ENCODE peak calls at places on chromosomes 1 and 21, in ten cellular contexts. One of them, this sample, is unnamed.

GRCh38 chr21:22855581-22855980 is 1857.4 kb downstream of the NCAM2 start:
- DNase-seq in fibroblast of villous mesenchyme: no peak
- DNase-seq in effector CD4-positive, alpha-beta T cell: no peak
- DNase-seq in Kasumi-1: no peak
- DNase-seq in brain microvascular endothelial cell: no peak
- DNase-seq in activated CD8-positive, alpha-beta memory T cell treated with anti-CD3 and anti-CD28 coated beads, Interleukin-2, amount 10 ng/mL, durations not matched to agents 7 days and 5 days: no peak
- DNase-seq in cardiac muscle cell: no peak
- DNase-seq in NCI-H187 treated with DMSO at 0.1 percent for 48 hours: no peak
- DNase-seq in activated naive CD4-positive, alpha-beta T cell: no peak
- DNase-seq in aorta: no peak
- DNase-seq in this sample: no peak

GRCh38 chr1:96472471-96472870 is 249.1 kb upstream of the PTBP2 start:
- DNase-seq in fibroblast of villous mesenchyme: no peak
- DNase-seq in effector CD4-positive, alpha-beta T cell: no peak
- DNase-seq in Kasumi-1: no peak
- DNase-seq in brain microvascular endothelial cell: peak
- DNase-seq in activated CD8-positive, alpha-beta memory T cell treated with anti-CD3 and anti-CD28 coated beads, Interleukin-2, amount 10 ng/mL, durations not matched to agents 7 days and 5 days: no peak
- DNase-seq in cardiac muscle cell: peak
- DNase-seq in NCI-H187 treated with DMSO at 0.1 percent for 48 hours: no peak
- DNase-seq in activated naive CD4-positive, alpha-beta T cell: no peak
- DNase-seq in aorta: no peak
- DNase-seq in this sample: no peak

GRCh38 chr1:54380285-54380882 is 25.8 kb downstream of the SSBP3 start:
- DNase-seq in fibroblast of villous mesenchyme: no peak
- DNase-seq in effector CD4-positive, alpha-beta T cell: peak
- DNase-seq in Kasumi-1: no peak
- DNase-seq in brain microvascular endothelial cell: no peak
- DNase-seq in activated CD8-positive, alpha-beta memory T cell treated with anti-CD3 and anti-CD28 coated beads, Interleukin-2, amount 10 ng/mL, durations not matched to agents 7 days and 5 days: peak
- DNase-seq in cardiac muscle cell: no peak
- DNase-seq in NCI-H187 treated with DMSO at 0.1 percent for 48 hours: no peak
- DNase-seq in activated naive CD4-positive, alpha-beta T cell: no peak
- DNase-seq in aorta: no peak
- DNase-seq in this sample: no peak

GRCh38 chr1:18633428-18634155 is 2.9 kb downstream of the PAX7 start:
- DNase-seq in fibroblast of villous mesenchyme: no peak
- DNase-seq in effector CD4-positive, alpha-beta T cell: no peak
- DNase-seq in Kasumi-1: no peak
- DNase-seq in brain microvascular endothelial cell: no peak
- DNase-seq in activated CD8-positive, alpha-beta memory T cell treated with anti-CD3 and anti-CD28 coated beads, Interleukin-2, amount 10 ng/mL, durations not matched to agents 7 days and 5 days: no peak
- DNase-seq in cardiac muscle cell: no peak
- DNase-seq in NCI-H187 treated with DMSO at 0.1 percent for 48 hours: no peak
- DNase-seq in activated naive CD4-positive, alpha-beta T cell: no peak
- DNase-seq in aorta: no peak
- DNase-seq in this sample: no peak

GRCh38 chr1:161117681-161118581 is at the start of the genes NIT1 and PFDN2:
- DNase-seq in fibroblast of villous mesenchyme: peak
- DNase-seq in effector CD4-positive, alpha-beta T cell: peak
- DNase-seq in Kasumi-1: peak
- DNase-seq in brain microvascular endothelial cell: peak
- DNase-seq in activated CD8-positive, alpha-beta memory T cell treated with anti-CD3 and anti-CD28 coated beads, Interleukin-2, amount 10 ng/mL, durations not matched to agents 7 days and 5 days: peak
- DNase-seq in cardiac muscle cell: peak
- DNase-seq in NCI-H187 treated with DMSO at 0.1 percent for 48 hours: peak
- DNase-seq in activated naive CD4-positive, alpha-beta T cell: peak
- DNase-seq in aorta: peak
- DNase-seq in this sample: peak

GRCh38 chr1:156577512-156577911 is 2.0 kb upstream of the TTC24 start:
- DNase-seq in fibroblast of villous mesenchyme: no peak
- DNase-seq in effector CD4-positive, alpha-beta T cell: no peak
- DNase-seq in Kasumi-1: no peak
- DNase-seq in brain microvascular endothelial cell: no peak
- DNase-seq in activated CD8-positive, alpha-beta memory T cell treated with anti-CD3 and anti-CD28 coated beads, Interleukin-2, amount 10 ng/mL, durations not matched to agents 7 days and 5 days: no peak
- DNase-seq in cardiac muscle cell: no peak
- DNase-seq in NCI-H187 treated with DMSO at 0.1 percent for 48 hours: no peak
- DNase-seq in activated naive CD4-positive, alpha-beta T cell: no peak
- DNase-seq in aorta: no peak
- DNase-seq in this sample: no peak

GRCh38 chr1:115114308-115114707 is 25.0 kb upstream of the TSPAN2 start:
- DNase-seq in fibroblast of villous mesenchyme: no peak
- DNase-seq in effector CD4-positive, alpha-beta T cell: no peak
- DNase-seq in Kasumi-1: no peak
- DNase-seq in brain microvascular endothelial cell: no peak
- DNase-seq in activated CD8-positive, alpha-beta memory T cell treated with anti-CD3 and anti-CD28 coated beads, Interleukin-2, amount 10 ng/mL, durations not matched to agents 7 days and 5 days: no peak
- DNase-seq in cardiac muscle cell: peak
- DNase-seq in NCI-H187 treated with DMSO at 0.1 percent for 48 hours: no peak
- DNase-seq in activated naive CD4-positive, alpha-beta T cell: no peak
- DNase-seq in aorta: peak
- DNase-seq in this sample: no peak

GRCh38 chr1:232352366-232352765 is 277.6 kb downstream of the SIPA1L2 start:
- DNase-seq in fibroblast of villous mesenchyme: no peak
- DNase-seq in effector CD4-positive, alpha-beta T cell: no peak
- DNase-seq in Kasumi-1: no peak
- DNase-seq in brain microvascular endothelial cell: no peak
- DNase-seq in activated CD8-positive, alpha-beta memory T cell treated with anti-CD3 and anti-CD28 coated beads, Interleukin-2, amount 10 ng/mL, durations not matched to agents 7 days and 5 days: no peak
- DNase-seq in cardiac muscle cell: no peak
- DNase-seq in NCI-H187 treated with DMSO at 0.1 percent for 48 hours: no peak
- DNase-seq in activated naive CD4-positive, alpha-beta T cell: no peak
- DNase-seq in aorta: no peak
- DNase-seq in this sample: no peak

GRCh38 chr1:202056644-202057334 is 46.4 kb downstream of the ELF3 start:
- DNase-seq in fibroblast of villous mesenchyme: no peak
- DNase-seq in effector CD4-positive, alpha-beta T cell: no peak
- DNase-seq in Kasumi-1: no peak
- DNase-seq in brain microvascular endothelial cell: no peak
- DNase-seq in activated CD8-positive, alpha-beta memory T cell treated with anti-CD3 and anti-CD28 coated beads, Interleukin-2, amount 10 ng/mL, durations not matched to agents 7 days and 5 days: no peak
- DNase-seq in cardiac muscle cell: no peak
- DNase-seq in NCI-H187 treated with DMSO at 0.1 percent for 48 hours: peak
- DNase-seq in activated naive CD4-positive, alpha-beta T cell: no peak
- DNase-seq in aorta: no peak
- DNase-seq in this sample: no peak

GRCh38 chr1:183871142-183871541 is 66.2 kb downstream of the RGL1 start:
- DNase-seq in fibroblast of villous mesenchyme: peak
- DNase-seq in effector CD4-positive, alpha-beta T cell: no peak
- DNase-seq in Kasumi-1: no peak
- DNase-seq in brain microvascular endothelial cell: peak
- DNase-seq in activated CD8-positive, alpha-beta memory T cell treated with anti-CD3 and anti-CD28 coated beads, Interleukin-2, amount 10 ng/mL, durations not matched to agents 7 days and 5 days: no peak
- DNase-seq in cardiac muscle cell: peak
- DNase-seq in NCI-H187 treated with DMSO at 0.1 percent for 48 hours: no peak
- DNase-seq in activated naive CD4-positive, alpha-beta T cell: no peak
- DNase-seq in aorta: no peak
- DNase-seq in this sample: no peak

GRCh38 chr1:18581420-18581880 is 49.2 kb upstream of the PAX7 start:
- DNase-seq in fibroblast of villous mesenchyme: no peak
- DNase-seq in effector CD4-positive, alpha-beta T cell: no peak
- DNase-seq in Kasumi-1: no peak
- DNase-seq in brain microvascular endothelial cell: no peak
- DNase-seq in activated CD8-positive, alpha-beta memory T cell treated with anti-CD3 and anti-CD28 coated beads, Interleukin-2, amount 10 ng/mL, durations not matched to agents 7 days and 5 days: peak
- DNase-seq in cardiac muscle cell: peak
- DNase-seq in NCI-H187 treated with DMSO at 0.1 percent for 48 hours: no peak
- DNase-seq in activated naive CD4-positive, alpha-beta T cell: no peak
- DNase-seq in aorta: peak
- DNase-seq in this sample: no peak

GRCh38 chr1:22075718-22076117 is 23.2 kb downstream of the CDC42 start:
- DNase-seq in fibroblast of villous mesenchyme: no peak
- DNase-seq in effector CD4-positive, alpha-beta T cell: no peak
- DNase-seq in Kasumi-1: peak
- DNase-seq in brain microvascular endothelial cell: no peak
- DNase-seq in activated CD8-positive, alpha-beta memory T cell treated with anti-CD3 and anti-CD28 coated beads, Interleukin-2, amount 10 ng/mL, durations not matched to agents 7 days and 5 days: no peak
- DNase-seq in cardiac muscle cell: no peak
- DNase-seq in NCI-H187 treated with DMSO at 0.1 percent for 48 hours: no peak
- DNase-seq in activated naive CD4-positive, alpha-beta T cell: no peak
- DNase-seq in aorta: no peak
- DNase-seq in this sample: no peak

GRCh38 chr1:229117664-229118300 is 153.1 kb upstream of the RAB4A start:
- DNase-seq in fibroblast of villous mesenchyme: peak
- DNase-seq in effector CD4-positive, alpha-beta T cell: no peak
- DNase-seq in Kasumi-1: no peak
- DNase-seq in brain microvascular endothelial cell: no peak
- DNase-seq in activated CD8-positive, alpha-beta memory T cell treated with anti-CD3 and anti-CD28 coated beads, Interleukin-2, amount 10 ng/mL, durations not matched to agents 7 days and 5 days: no peak
- DNase-seq in cardiac muscle cell: peak
- DNase-seq in NCI-H187 treated with DMSO at 0.1 percent for 48 hours: no peak
- DNase-seq in activated naive CD4-positive, alpha-beta T cell: no peak
- DNase-seq in aorta: peak
- DNase-seq in this sample: no peak

GRCh38 chr1:79726321-79726720 is 719.8 kb upstream of the ADGRL4 start:
- DNase-seq in fibroblast of villous mesenchyme: no peak
- DNase-seq in effector CD4-positive, alpha-beta T cell: no peak
- DNase-seq in Kasumi-1: no peak
- DNase-seq in brain microvascular endothelial cell: no peak
- DNase-seq in activated CD8-positive, alpha-beta memory T cell treated with anti-CD3 and anti-CD28 coated beads, Interleukin-2, amount 10 ng/mL, durations not matched to agents 7 days and 5 days: no peak
- DNase-seq in cardiac muscle cell: peak
- DNase-seq in NCI-H187 treated with DMSO at 0.1 percent for 48 hours: no peak
- DNase-seq in activated naive CD4-positive, alpha-beta T cell: no peak
- DNase-seq in aorta: no peak
- DNase-seq in this sample: no peak

GRCh38 chr21:33022828-33023573 is 2.7 kb upstream of the OLIG2 start:
- DNase-seq in fibroblast of villous mesenchyme: no peak
- DNase-seq in effector CD4-positive, alpha-beta T cell: no peak
- DNase-seq in Kasumi-1: no peak
- DNase-seq in brain microvascular endothelial cell: no peak
- DNase-seq in activated CD8-positive, alpha-beta memory T cell treated with anti-CD3 and anti-CD28 coated beads, Interleukin-2, amount 10 ng/mL, durations not matched to agents 7 days and 5 days: peak
- DNase-seq in cardiac muscle cell: no peak
- DNase-seq in NCI-H187 treated with DMSO at 0.1 percent for 48 hours: no peak
- DNase-seq in activated naive CD4-positive, alpha-beta T cell: no peak
- DNase-seq in aorta: no peak
- DNase-seq in this sample: no peak

GRCh38 chr1:183953031-183953430 is 84.5 kb downstream of the COLGALT2 start:
- DNase-seq in fibroblast of villous mesenchyme: peak
- DNase-seq in effector CD4-positive, alpha-beta T cell: no peak
- DNase-seq in Kasumi-1: no peak
- DNase-seq in brain microvascular endothelial cell: no peak
- DNase-seq in activated CD8-positive, alpha-beta memory T cell treated with anti-CD3 and anti-CD28 coated beads, Interleukin-2, amount 10 ng/mL, durations not matched to agents 7 days and 5 days: no peak
- DNase-seq in cardiac muscle cell: no peak
- DNase-seq in NCI-H187 treated with DMSO at 0.1 percent for 48 hours: no peak
- DNase-seq in activated naive CD4-positive, alpha-beta T cell: no peak
- DNase-seq in aorta: no peak
- DNase-seq in this sample: no peak

GRCh38 chr1:2496087-2496622 is 20.1 kb downstream of the PLCH2 start:
- DNase-seq in fibroblast of villous mesenchyme: no peak
- DNase-seq in effector CD4-positive, alpha-beta T cell: no peak
- DNase-seq in Kasumi-1: no peak
- DNase-seq in brain microvascular endothelial cell: no peak
- DNase-seq in activated CD8-positive, alpha-beta memory T cell treated with anti-CD3 and anti-CD28 coated beads, Interleukin-2, amount 10 ng/mL, durations not matched to agents 7 days and 5 days: peak
- DNase-seq in cardiac muscle cell: no peak
- DNase-seq in NCI-H187 treated with DMSO at 0.1 percent for 48 hours: no peak
- DNase-seq in activated naive CD4-positive, alpha-beta T cell: no peak
- DNase-seq in aorta: no peak
- DNase-seq in this sample: no peak

GRCh38 chr1:183093821-183094287 is 70.6 kb downstream of the LAMC1 start:
- DNase-seq in fibroblast of villous mesenchyme: peak
- DNase-seq in effector CD4-positive, alpha-beta T cell: no peak
- DNase-seq in Kasumi-1: no peak
- DNase-seq in brain microvascular endothelial cell: no peak
- DNase-seq in activated CD8-positive, alpha-beta memory T cell treated with anti-CD3 and anti-CD28 coated beads, Interleukin-2, amount 10 ng/mL, durations not matched to agents 7 days and 5 days: no peak
- DNase-seq in cardiac muscle cell: peak
- DNase-seq in NCI-H187 treated with DMSO at 0.1 percent for 48 hours: no peak
- DNase-seq in activated naive CD4-positive, alpha-beta T cell: no peak
- DNase-seq in aorta: no peak
- DNase-seq in this sample: no peak

GRCh38 chr1:227731696-227732585 is 3.2 kb downstream of the JMJD4 start:
- DNase-seq in fibroblast of villous mesenchyme: no peak
- DNase-seq in effector CD4-positive, alpha-beta T cell: no peak
- DNase-seq in Kasumi-1: no peak
- DNase-seq in brain microvascular endothelial cell: no peak
- DNase-seq in activated CD8-positive, alpha-beta memory T cell treated with anti-CD3 and anti-CD28 coated beads, Interleukin-2, amount 10 ng/mL, durations not matched to agents 7 days and 5 days: no peak
- DNase-seq in cardiac muscle cell: no peak
- DNase-seq in NCI-H187 treated with DMSO at 0.1 percent for 48 hours: no peak
- DNase-seq in activated naive CD4-positive, alpha-beta T cell: no peak
- DNase-seq in aorta: no peak
- DNase-seq in this sample: no peak

GRCh38 chr1:33966346-33967141 is 102.7 kb downstream of the HMGB4 start:
- DNase-seq in fibroblast of villous mesenchyme: peak
- DNase-seq in effector CD4-positive, alpha-beta T cell: no peak
- DNase-seq in Kasumi-1: no peak
- DNase-seq in brain microvascular endothelial cell: no peak
- DNase-seq in activated CD8-positive, alpha-beta memory T cell treated with anti-CD3 and anti-CD28 coated beads, Interleukin-2, amount 10 ng/mL, durations not matched to agents 7 days and 5 days: no peak
- DNase-seq in cardiac muscle cell: peak
- DNase-seq in NCI-H187 treated with DMSO at 0.1 percent for 48 hours: peak
- DNase-seq in activated naive CD4-positive, alpha-beta T cell: no peak
- DNase-seq in aorta: no peak
- DNase-seq in this sample: no peak

GRCh38 chr1:43548285-43549271 is 17.9 kb downstream of the PTPRF start:
- DNase-seq in fibroblast of villous mesenchyme: peak
- DNase-seq in effector CD4-positive, alpha-beta T cell: no peak
- DNase-seq in Kasumi-1: no peak
- DNase-seq in brain microvascular endothelial cell: no peak
- DNase-seq in activated CD8-positive, alpha-beta memory T cell treated with anti-CD3 and anti-CD28 coated beads, Interleukin-2, amount 10 ng/mL, durations not matched to agents 7 days and 5 days: no peak
- DNase-seq in cardiac muscle cell: peak
- DNase-seq in NCI-H187 treated with DMSO at 0.1 percent for 48 hours: no peak
- DNase-seq in activated naive CD4-positive, alpha-beta T cell: no peak
- DNase-seq in aorta: no peak
- DNase-seq in this sample: no peak

GRCh38 chr21:15725949-15726348 is 3.8 kb upstream of the USP25 start:
- DNase-seq in fibroblast of villous mesenchyme: no peak
- DNase-seq in effector CD4-positive, alpha-beta T cell: no peak
- DNase-seq in Kasumi-1: no peak
- DNase-seq in brain microvascular endothelial cell: no peak
- DNase-seq in activated CD8-positive, alpha-beta memory T cell treated with anti-CD3 and anti-CD28 coated beads, Interleukin-2, amount 10 ng/mL, durations not matched to agents 7 days and 5 days: no peak
- DNase-seq in cardiac muscle cell: no peak
- DNase-seq in NCI-H187 treated with DMSO at 0.1 percent for 48 hours: no peak
- DNase-seq in activated naive CD4-positive, alpha-beta T cell: no peak
- DNase-seq in aorta: no peak
- DNase-seq in this sample: no peak

This sample was measured in cortex of kidney.